ENCODE peak calls at places on chromosomes 7 and 10, in four cellular contexts. C is stomach, M is lower lobe of right lung, T is lung. N is an unnamed sample.
A peak's percentile ranks its signal among the peaks of the same experiment; 100 is the strongest.

GRCh38 chr10:79239275-79239779 is 107.9 kb upstream of the PPIF start:
- DNase-seq in C (no peak), M (peak; percentile 86), T (no peak), N (peak; percentile 86)

GRCh38 chr10:71788954-71789353 is 15.6 kb upstream of the VSIR start:
- DNase-seq in C (no peak), M (no peak), T (no peak), N (no peak)

GRCh38 chr10:129021597-129022304 is 445.3 kb upstream of the MGMT start:
- DNase-seq in C (no peak), M (no peak), T (no peak), N (peak; percentile 78)

GRCh38 chr10:130109796-130110235 is 814 bp downstream of the C10orf143 start:
- DNase-seq in C (peak; percentile 82), M (no peak), T (peak; percentile 77), N (peak; percentile 91)

GRCh38 chr7:140983802-140984201 is 30.9 kb downstream of the MRPS33 start:
- DNase-seq in C (no peak), M (no peak), T (no peak), N (no peak)

GRCh38 chr7:50393076-50393475 is 57.1 kb downstream of the FIGNL1 start:
- DNase-seq in C (no peak), M (no peak), T (no peak), N (no peak)

GRCh38 chr10:23918090-23918704 is 290.7 kb upstream of the KIAA1217 start:
- DNase-seq in C (no peak), M (no peak), T (no peak), N (no peak)

GRCh38 chr10:1094112-1095057 is 38.2 kb downstream of the WDR37 start:
- DNase-seq in C (no peak), M (no peak), T (no peak), N (no peak)

GRCh38 chr7:133477786-133478185 is 224.9 kb downstream of the EXOC4 start:
- DNase-seq in C (no peak), M (no peak), T (no peak), N (no peak)

GRCh38 chr10:62016477-62017140 is 115.1 kb downstream of the ARID5B start:
- DNase-seq in C (no peak), M (no peak), T (no peak), N (no peak)

GRCh38 chr10:126924915-126925300 is 19.7 kb downstream of the DOCK1 start:
- DNase-seq in C (no peak), M (no peak), T (no peak), N (no peak)

GRCh38 chr7:54841772-54842707 is 83.0 kb upstream of the SEC61G start:
- DNase-seq in C (no peak), M (peak; percentile 54), T (no peak), N (peak; percentile 78)

GRCh38 chr7:138999414-138999813 is 18.2 kb upstream of the KIAA1549 start:
- DNase-seq in C (no peak), M (no peak), T (no peak), N (no peak)

GRCh38 chr7:44236333-44236728 is 35.6 kb downstream of the YKT6 start:
- DNase-seq in C (no peak), M (no peak), T (no peak), N (peak; percentile 79)

GRCh38 chr10:70232155-70232858 is 922 bp downstream of the PPA1 start:
- DNase-seq in C (peak; percentile 72), M (peak; percentile 68), T (peak; percentile 59), N (peak; percentile 71)

GRCh38 chr10:128113026-128113425 is 13.2 kb downstream of the MKI67 start:
- DNase-seq in C (no peak), M (no peak), T (no peak), N (no peak)

GRCh38 chr7:31890198-31890597 is 180.0 kb downstream of the PDE1C start:
- DNase-seq in C (no peak), M (no peak), T (no peak), N (no peak)

GRCh38 chr7:121595949-121596692 is 200.0 kb upstream of the FAM3C start:
- DNase-seq in C (no peak), M (no peak), T (no peak), N (no peak)

GRCh38 chr7:96655956-96656355 is 53.7 kb downstream of the SEM1 start:
- DNase-seq in C (no peak), M (no peak), T (no peak), N (no peak)

GRCh38 chr10:88791924-88792323 is 10.6 kb upstream of the LIPM start:
- DNase-seq in C (no peak), M (no peak), T (no peak), N (peak; percentile 83)

GRCh38 chr10:122139226-122139625 is 131.9 kb upstream of the BTBD16 start:
- DNase-seq in C (no peak), M (no peak), T (no peak), N (no peak)

DNA sequence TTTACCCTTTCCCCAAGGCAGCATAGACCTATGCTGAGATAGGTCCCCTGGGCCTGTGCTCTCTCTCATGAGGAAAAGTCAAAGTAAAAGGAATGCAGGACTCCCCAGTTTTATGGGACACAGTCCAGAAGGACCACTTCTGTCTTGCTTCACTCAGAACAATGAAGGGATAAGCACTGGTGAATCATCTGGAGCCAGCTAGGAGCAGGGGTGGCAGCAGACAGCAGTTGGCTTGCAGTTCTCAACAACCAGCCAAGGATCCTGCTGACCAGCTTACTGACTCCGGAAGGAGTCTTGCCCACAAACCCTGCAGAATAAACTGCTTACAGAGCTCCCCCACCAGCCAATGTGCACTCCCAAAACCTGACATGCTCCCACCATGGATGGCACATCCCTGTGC is 152.1 kb upstream of the GHITM start:
- DNase-seq in C (no peak), M (no peak), T (no peak), N (no peak)
- H3K27ac ChIP-seq in C (no peak overlapping the region), M (no peak overlapping the region), T (no peak overlapping the region), N (no peak overlapping the region)

GRCh38 chr7:35725280-35725680 is 30.3 kb upstream of the HERPUD2 start:
- DNase-seq in C (peak; percentile 41), M (no peak), T (no peak), N (no peak)
- H3K4me3 ChIP-seq in C (no peak overlapping the region), M (no peak overlapping the region), T (no peak overlapping the region), N (no peak overlapping the region)

DNA sequence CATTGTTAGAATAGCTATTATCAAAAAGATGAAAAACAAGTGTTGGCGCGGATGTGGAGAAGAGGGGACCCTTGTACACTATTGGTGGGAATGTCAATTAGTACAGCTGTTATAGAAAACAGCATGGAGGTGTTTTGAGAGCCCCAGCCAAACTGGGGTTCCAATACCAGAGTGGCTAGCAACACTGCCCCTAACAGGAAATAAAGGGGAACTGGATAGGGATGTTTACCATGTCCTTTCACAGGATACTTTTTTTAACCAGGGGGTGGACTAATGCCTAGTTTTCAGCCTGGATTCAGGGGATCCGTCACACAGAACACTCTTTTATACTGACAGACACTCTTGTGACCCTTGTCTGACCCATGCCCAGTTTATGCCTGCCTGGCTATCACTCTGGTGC is 6.9 kb upstream of the GSTK1 start:
- DNase-seq in C (no peak), M (no peak), T (no peak), N (no peak)
- TF ChIP-seq CTCF in C (no peak), M (peak; percentile 13), T (no peak), N (peak; percentile 53)

GRCh38 chr10:89915021-89915420 is 213.6 kb downstream of the KIF20B start:
- DNase-seq in C (no peak), M (no peak), T (no peak), N (no peak)

GRCh38 chr10:89921422-89921821 is 220.0 kb downstream of the KIF20B start:
- DNase-seq in C (no peak), M (no peak), T (no peak), N (no peak)

GRCh38 chr10:89916481-89916880 is 215.1 kb downstream of the KIF20B start:
- DNase-seq in C (no peak), M (no peak), T (no peak), N (no peak)

GRCh38 chr10:89915970-89916369 is 214.6 kb downstream of the KIF20B start:
- DNase-seq in C (no peak), M (no peak), T (no peak), N (no peak)
- H3K27ac ChIP-seq in C (no peak overlapping the region), M (no peak overlapping the region), T (no peak overlapping the region), N (no peak overlapping the region)

DNA sequence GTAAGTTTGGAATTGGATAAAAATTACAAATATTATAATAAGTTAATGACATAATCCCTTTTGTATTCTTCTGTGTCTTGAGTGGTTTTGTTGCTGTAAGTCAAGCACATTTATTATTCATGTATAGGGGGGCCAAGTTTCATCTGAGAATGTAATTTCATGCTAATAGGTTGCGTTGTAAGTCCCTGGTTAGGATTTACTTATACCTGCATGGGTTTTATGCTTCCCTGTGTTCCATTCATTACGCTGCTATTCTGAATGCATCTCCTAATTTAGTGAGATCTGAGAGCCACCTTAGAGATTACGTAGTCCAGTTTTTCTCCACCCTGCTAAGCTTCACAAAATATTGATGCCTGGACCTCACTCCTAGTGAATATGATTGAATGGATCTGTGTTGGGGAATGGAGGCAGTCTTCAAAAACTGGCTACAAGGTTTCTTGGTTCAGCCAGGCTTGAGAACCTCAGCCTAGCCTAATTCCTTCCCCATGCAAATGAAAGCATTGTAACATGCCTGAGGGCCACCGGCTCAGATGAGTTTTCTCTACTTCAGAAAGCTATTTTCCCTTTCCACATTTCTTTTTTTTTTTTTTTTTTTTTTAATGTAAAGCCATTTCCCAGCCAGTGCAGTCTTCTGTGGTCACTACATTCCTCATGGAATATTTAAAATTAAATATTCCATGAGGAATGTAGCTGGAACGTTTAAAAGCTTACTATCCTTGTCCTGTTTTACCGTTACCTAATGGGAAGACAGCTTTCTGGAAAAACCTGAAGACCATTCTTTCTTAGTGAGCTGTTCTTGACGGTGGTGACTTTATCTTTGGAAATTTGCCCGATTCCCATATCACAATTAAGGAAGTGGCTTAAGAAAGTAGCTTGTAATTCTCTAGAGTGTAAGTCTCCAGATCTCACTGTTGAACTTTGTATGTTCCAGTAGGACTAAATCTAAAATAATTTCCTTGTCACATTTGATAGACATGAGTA is 16.0 kb downstream of the PAPSS2 start:
- DNase-seq in C (no peak), M (no peak), T (no peak), N (no peak)
- H3K4me3 ChIP-seq in C (no peak overlapping the region), M (no peak overlapping the region), T (no peak overlapping the region), N (no peak overlapping the region)